ENCODE peak calls at places on chromosomes 1 and 21, in six cellular contexts. One of them, this sample, is unnamed.
A peak's percentile ranks its signal among the peaks of the same experiment; 100 is the strongest.

GRCh38 chr1:14740466-14740865 is 142.0 kb downstream of the KAZN start:
- DNase-seq in amygdala: no peak
- DNase-seq in kidney glomerular epithelial cell: no peak
- DNase-seq in HAP-1: no peak
- DNase-seq in esophagus squamous epithelium: no peak
- DNase-seq in memory B cell: no peak
- DNase-seq in this sample: no peak

GRCh38 chr21:43866233-43866632 is 1.2 kb downstream of the AGPAT3 start:
- DNase-seq in amygdala: no peak
- DNase-seq in esophagus squamous epithelium: no peak
- DNase-seq in memory B cell: no peak
- DNase-seq in HAP-1: peak; percentile 39
- DNase-seq in kidney glomerular epithelial cell: no peak
- DNase-seq in this sample: peak; percentile 61

GRCh38 chr1:1213153-1213918 is 617 bp downstream of the TNFRSF4 start:
- DNase-seq in HAP-1: no peak
- DNase-seq in memory B cell: no peak
- DNase-seq in amygdala: no peak
- DNase-seq in kidney glomerular epithelial cell: no peak
- DNase-seq in esophagus squamous epithelium: no peak
- DNase-seq in this sample: no peak

GRCh38 chr1:228312091-228312764 is 94.4 kb downstream of the TRIM11 start:
- DNase-seq in esophagus squamous epithelium: no peak
- DNase-seq in kidney glomerular epithelial cell: no peak
- DNase-seq in memory B cell: no peak
- DNase-seq in amygdala: no peak
- DNase-seq in HAP-1: no peak
- DNase-seq in this sample: no peak

GRCh38 chr1:206521002-206521585 is 13.8 kb downstream of the RASSF5 start:
- DNase-seq in amygdala: no peak
- DNase-seq in HAP-1: no peak
- DNase-seq in esophagus squamous epithelium: no peak
- DNase-seq in kidney glomerular epithelial cell: no peak
- DNase-seq in memory B cell: no peak
- DNase-seq in this sample: no peak

GRCh38 chr1:34606504-34606903 is 148.3 kb upstream of the GJB5 start:
- DNase-seq in kidney glomerular epithelial cell: no peak
- DNase-seq in HAP-1: no peak
- DNase-seq in memory B cell: no peak
- DNase-seq in esophagus squamous epithelium: no peak
- DNase-seq in amygdala: no peak
- DNase-seq in this sample: no peak

GRCh38 chr1:66402194-66402593 is 131.8 kb upstream of the SGIP1 start:
- DNase-seq in esophagus squamous epithelium: no peak
- DNase-seq in memory B cell: peak; percentile 61
- DNase-seq in HAP-1: no peak
- DNase-seq in amygdala: no peak
- DNase-seq in kidney glomerular epithelial cell: no peak
- DNase-seq in this sample: peak; percentile 98

GRCh38 chr21:31897311-31897710 is 24.5 kb downstream of the HUNK start:
- DNase-seq in esophagus squamous epithelium: no peak
- DNase-seq in kidney glomerular epithelial cell: no peak
- DNase-seq in amygdala: no peak
- DNase-seq in memory B cell: no peak
- DNase-seq in HAP-1: no peak
- DNase-seq in this sample: no peak

This sample was measured in NAMALWA.